ENCODE peak calls at places on chromosomes 16 and 17, in five cellular contexts. W is HCT116, Z is hepatocyte, Q is neural progenitor cell, R is MM.1S. E is an unnamed sample.

GRCh38 chr17:19004601-19005441 is at the start of gene FAM83G:
- DNase-seq in W (peak; percentile 51), Z (peak; percentile 93), Q (peak; percentile 80), R (peak; percentile 82), E (peak; percentile 92)

GRCh38 chr16:83888672-83889044 is 10.3 kb upstream of the MLYCD start:
- DNase-seq in W (no peak), Z (peak; percentile 44), Q (no peak), R (no peak), E (no peak)

GRCh38 chr16:29644338-29644857 is 18.6 kb upstream of the SPN start:
- DNase-seq in W (no peak), Z (no peak), Q (no peak), R (no peak), E (no peak)

GRCh38 chr16:26993988-26994387 is 72.7 kb upstream of the C16orf82 start:
- DNase-seq in W (no peak), Z (no peak), Q (no peak), R (no peak), E (peak; percentile 77)

GRCh38 chr17:43530303-43531081 is 15.6 kb downstream of the ETV4 start:
- DNase-seq in W (peak; percentile 37), Z (peak; percentile 93), Q (peak; percentile 84), R (no peak), E (peak; percentile 49)

GRCh38 chr17:7392696-7393612 is 1.4 kb downstream of the PLSCR3 start:
- DNase-seq in W (no peak), Z (no peak), Q (peak; percentile 43), R (no peak), E (no peak)

GRCh38 chr17:50871369-50871768 is 5.2 kb upstream of the TOB1 start:
- DNase-seq in W (no peak), Z (no peak), Q (no peak), R (peak; percentile 60), E (no peak)

GRCh38 chr17:29401237-29401636 is 11.1 kb downstream of the TAOK1 start:
- DNase-seq in W (no peak), Z (no peak), Q (no peak), R (no peak), E (no peak)

GRCh38 chr16:58128181-58128631 is 975 bp downstream of the CFAP20 start:
- DNase-seq in W (no peak), Z (no peak), Q (peak; percentile 17), R (peak; percentile 9), E (peak; percentile 34)

GRCh38 chr17:3626831-3627565 is 9.1 kb downstream of the SHPK start:
- DNase-seq in W (no peak), Z (no peak), Q (no peak), R (no peak), E (peak; percentile 7)

GRCh38 chr17:62064791-62065563 is at the start of gene MED13:
- DNase-seq in W (no peak), Z (peak; percentile 81), Q (peak; percentile 73), R (peak; percentile 44), E (peak; percentile 78)

GRCh38 chr17:27593232-27593856 is 37.6 kb upstream of the LGALS9 start:
- DNase-seq in W (no peak), Z (no peak), Q (no peak), R (no peak), E (no peak)

GRCh38 chr17:75773808-75774470 is 8.9 kb upstream of the GALK1 start:
- DNase-seq in W (no peak), Z (peak; percentile 41), Q (no peak), R (no peak), E (no peak)

GRCh38 chr17:34974179-34974578 is 6.1 kb upstream of the LIG3 start:
- DNase-seq in W (no peak), Z (no peak), Q (no peak), R (no peak), E (no peak)

GRCh38 chr17:19546289-19547065 is 12.8 kb downstream of the SLC47A1 start:
- DNase-seq in W (no peak), Z (no peak), Q (peak; percentile 20), R (peak; percentile 37), E (peak; percentile 10)

GRCh38 chr17:81424613-81425017 is 29.4 kb downstream of the BAHCC1 start:
- DNase-seq in W (no peak), Z (no peak), Q (no peak), R (no peak), E (no peak)

GRCh38 chr17:18257747-18258355 is 687 bp downstream of the FLII start:
- DNase-seq in W (no peak), Z (peak; percentile 79), Q (peak; percentile 83), R (peak; percentile 56), E (peak; percentile 94)

GRCh38 chr17:42142371-42142896 is 12.4 kb downstream of the RAB5C start:
- DNase-seq in W (no peak), Z (no peak), Q (peak; percentile 48), R (no peak), E (peak; percentile 92)

GRCh38 chr17:17351901-17352781 is 49.0 kb downstream of the NT5M start:
- DNase-seq in W (no peak), Z (peak; percentile 48), Q (no peak), R (no peak), E (peak; percentile 69)

GRCh38 chr16:66490774-66491715 is 58.9 kb downstream of the TK2 start:
- DNase-seq in W (no peak), Z (no peak), Q (no peak), R (no peak), E (no peak)

GRCh38 chr16:10250137-10250850 is 68.1 kb upstream of the GRIN2A start:
- DNase-seq in W (peak; percentile 7), Z (peak; percentile 68), Q (no peak), R (no peak), E (no peak)

GRCh38 chr16:96935-97381 is 18.9 kb downstream of the MPG start:
- DNase-seq in W (peak; percentile 41), Z (peak; percentile 93), Q (peak; percentile 96), R (peak; percentile 88), E (peak; percentile 96)

GRCh38 chr17:68783861-68784260 is 171.3 kb downstream of the ABCA8 start:
- DNase-seq in W (no peak), Z (no peak), Q (no peak), R (no peak), E (no peak)

GRCh38 chr17:74840989-74841666 is 18.6 kb downstream of the GRIN2C start:
- DNase-seq in W (no peak), Z (no peak), Q (peak; percentile 51), R (no peak), E (peak; percentile 70)

GRCh38 chr17:75152971-75153853 is 1.1 kb downstream of the JPT1 start:
- DNase-seq in W (no peak), Z (peak; percentile 71), Q (peak; percentile 73), R (no peak), E (peak; percentile 73)

GRCh38 chr16:73095885-73096341 is 48.0 kb upstream of the ZFHX3 start:
- DNase-seq in W (no peak), Z (peak; percentile 38), Q (no peak), R (no peak), E (peak; percentile 4)

GRCh38 chr17:41797377-41797776 is 10.9 kb upstream of the JUP start:
- DNase-seq in W (no peak), Z (peak; percentile 4), Q (no peak), R (no peak), E (no peak)

GRCh38 chr16:2043296-2043979 is 4.2 kb downstream of the NTHL1 start:
- DNase-seq in W (no peak), Z (no peak), Q (no peak), R (no peak), E (no peak)

GRCh38 chr17:50833396-50834125 is 1.8 kb upstream of the WFIKKN2 start:
- DNase-seq in W (no peak), Z (no peak), Q (no peak), R (no peak), E (no peak)

GRCh38 chr17:13003927-13004326 is 13.9 kb downstream of the ELAC2 start:
- DNase-seq in W (no peak), Z (no peak), Q (no peak), R (no peak), E (no peak)
- TF ChIP-seq EZH2phosphoT487 in W (no peak), Z (no peak), Q (no peak), R (no peak), E (no peak)

DNA sequence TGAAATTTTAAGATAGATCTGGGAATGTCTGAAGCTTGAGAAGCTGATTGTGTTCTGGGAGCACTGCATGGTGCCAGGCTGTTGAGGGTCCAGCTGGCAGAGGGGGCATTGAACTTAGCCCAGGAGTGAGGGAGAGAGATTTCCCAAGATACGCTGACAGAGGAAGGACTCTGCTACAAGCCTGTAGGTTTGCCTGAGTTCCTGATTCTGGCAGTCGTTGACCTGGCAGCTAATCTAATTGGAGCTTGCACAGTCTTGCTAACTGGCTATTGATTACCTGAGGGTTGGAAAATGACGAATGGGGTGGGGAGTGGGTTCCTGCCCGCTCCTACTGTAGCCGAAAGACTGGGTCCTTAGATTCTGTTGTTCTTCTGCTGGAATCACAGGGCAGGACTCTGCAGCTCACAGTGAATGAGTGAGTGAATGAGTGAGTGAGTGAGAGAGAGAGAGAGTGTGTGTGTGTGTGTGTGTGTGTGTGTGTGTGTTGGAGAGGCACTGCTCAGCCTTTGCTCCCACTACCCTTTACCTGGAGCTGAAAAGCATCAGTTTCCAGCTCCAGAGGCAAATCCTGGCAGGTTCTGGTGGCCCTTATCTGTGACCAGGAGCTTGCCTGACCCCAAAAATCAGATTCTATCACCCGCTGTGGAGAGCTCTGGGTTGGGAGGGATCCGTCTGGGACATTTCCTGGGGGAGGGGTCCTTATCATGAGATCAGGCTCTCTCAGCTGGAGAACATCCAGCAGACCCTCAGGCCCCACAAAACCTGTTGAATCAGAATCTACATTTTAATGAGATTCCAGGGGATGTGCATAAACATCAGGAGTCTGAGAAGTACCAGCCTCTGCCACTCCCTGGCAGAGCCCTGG is 16.7 kb downstream of the CTRL start:
- DNase-seq in W (no peak), Z (no peak), Q (no peak), R (no peak), E (no peak)
- H3K27ac ChIP-seq in W (no peak overlapping the region), Z (no peak overlapping the region), Q (no peak overlapping the region), R (no peak overlapping the region), E (no peak overlapping the region)

DNA sequence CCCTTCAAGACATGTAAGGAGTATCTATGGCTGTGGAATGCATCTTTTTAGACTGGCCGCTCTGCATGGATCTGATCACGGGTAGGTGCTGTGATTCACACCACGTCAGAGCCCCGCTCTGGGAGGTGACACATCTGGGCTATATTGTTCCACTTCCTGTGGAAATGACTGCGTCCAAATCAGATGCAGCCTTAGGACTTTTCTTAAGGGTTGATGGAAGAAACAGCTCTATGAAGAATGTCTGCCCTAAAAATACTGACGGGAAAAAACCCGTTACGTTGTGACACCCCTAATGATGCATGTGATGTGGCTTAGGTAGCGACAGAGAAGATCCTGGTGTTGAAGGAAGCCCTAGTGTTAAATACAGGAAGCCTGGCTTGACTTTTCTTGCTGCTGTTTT is 12.2 kb downstream of the BANP start:
- DNase-seq in W (no peak), Z (no peak), Q (no peak), R (no peak), E (peak; percentile 97)
- TF ChIP-seq EZH2phosphoT487 in W (no peak), Z (no peak), Q (no peak), R (no peak), E (no peak)

DNA sequence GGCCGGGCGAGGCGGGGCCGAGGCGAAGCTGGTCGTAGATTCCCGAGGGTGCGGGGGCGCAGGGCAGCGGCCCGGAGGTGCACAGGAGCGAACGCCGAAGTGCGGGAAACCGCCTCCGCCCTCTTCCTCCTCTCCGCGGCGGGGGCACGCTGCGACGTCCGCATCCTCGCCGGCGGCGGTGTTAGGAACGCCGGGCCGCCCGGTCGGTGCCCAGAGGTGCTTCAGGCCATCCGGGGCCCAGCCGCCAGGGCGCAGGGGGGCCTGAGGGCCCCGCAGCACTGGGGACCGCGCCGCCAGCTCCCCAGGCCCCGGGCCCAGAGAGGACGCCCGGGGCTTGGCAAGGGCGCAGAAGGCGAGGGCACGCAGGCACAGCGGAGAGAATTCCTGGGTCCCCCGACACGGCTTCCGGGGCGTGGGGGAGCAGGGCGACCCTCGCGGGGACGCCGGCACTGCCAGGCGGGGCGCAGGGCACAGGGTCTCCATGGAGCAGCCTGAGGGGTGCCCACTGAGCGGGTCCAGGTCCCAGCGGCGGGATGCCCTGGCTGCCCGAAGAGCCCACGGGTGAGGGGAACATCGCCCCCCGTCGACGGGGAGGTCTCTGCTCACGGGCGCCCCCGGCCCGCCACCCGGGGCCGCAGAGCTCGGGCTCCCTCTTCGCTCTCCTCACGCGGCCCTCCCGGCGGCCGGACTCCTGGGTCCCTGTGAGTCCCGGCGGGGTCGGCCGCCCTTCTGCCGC is 576 bp downstream of the EPOP start:
- DNase-seq in W (no peak), Z (peak; percentile 48), Q (peak; percentile 65), R (peak; percentile 29), E (peak; percentile 59)
- H3K27ac ChIP-seq in W (peak overlapping the region; percentile 91), Z (no peak overlapping the region), Q (no peak overlapping the region), R (peak overlapping the region; percentile 32), E (no peak overlapping the region)

E was measured in GM23248.